ENCODE peak calls at places on chromosome 4, in nine cellular contexts. N, Z, J, C, E, B, S, F and D are unnamed samples.

GRCh38 chr4:130368668-130369067 is 1272.7 kb downstream of the C4orf33 start:
- DNase-seq in N (no peak), Z (no peak), J (no peak), C (no peak), E (no peak), B (no peak), S (no peak), F (no peak), D (no peak)

GRCh38 chr4:5009796-5010195 is 9.5 kb downstream of the CYTL1 start:
- DNase-seq in N (no peak), Z (no peak), J (no peak), C (no peak), E (no peak), B (no peak), S (no peak), F (no peak), D (no peak)

GRCh38 chr4:75629239-75629638 is 1.1 kb downstream of the CDKL2 start:
- DNase-seq in N (no peak), Z (no peak), J (no peak), C (no peak), E (no peak), B (no peak), S (no peak), F (no peak), D (no peak)

GRCh38 chr4:149264093-149264733 is 551.4 kb downstream of the IQCM start:
- DNase-seq in N (no peak), Z (no peak), J (peak), C (no peak), E (peak), B (no peak), S (no peak), F (peak), D (peak)

GRCh38 chr4:183722738-183723560 is 63.9 kb downstream of the TRAPPC11 start:
- DNase-seq in N (peak), Z (no peak), J (no peak), C (peak), E (peak), B (peak), S (peak), F (peak), D (peak)

GRCh38 chr4:122577808-122578781 is 42.8 kb downstream of the IL21 start:
- DNase-seq in N (peak), Z (peak), J (peak), C (no peak), E (peak), B (peak), S (peak), F (peak), D (no peak)

GRCh38 chr4:40571208-40571607 is 58.5 kb downstream of the RBM47 start:
- DNase-seq in N (no peak), Z (no peak), J (no peak), C (no peak), E (no peak), B (no peak), S (no peak), F (no peak), D (no peak)

GRCh38 chr4:48594185-48594584 is 104.1 kb downstream of the ZAR1 start:
- DNase-seq in N (no peak), Z (no peak), J (no peak), C (no peak), E (no peak), B (no peak), S (no peak), F (no peak), D (no peak)

GRCh38 chr4:73725499-73725898 is 14.9 kb upstream of the CXCL8 start:
- DNase-seq in N (no peak), Z (no peak), J (no peak), C (no peak), E (no peak), B (no peak), S (no peak), F (no peak), D (no peak)

GRCh38 chr4:101279377-101279871 is 67.9 kb downstream of the PPP3CA start:
- DNase-seq in N (no peak), Z (no peak), J (peak), C (peak), E (no peak), B (no peak), S (no peak), F (no peak), D (no peak)